ENCODE peak calls at places on chromosomes 7 and 10, in six cellular contexts. O, X, W, U, P and K are unnamed samples.

GRCh38 chr7:13508586-13508985 is 480.9 kb downstream of the ETV1 start:
- DNase-seq in O (no peak), X (no peak), W (no peak), U (no peak), P (no peak), K (no peak)

GRCh38 chr7:24992314-24992713 is 12.3 kb upstream of the OSBPL3 start:
- DNase-seq in O (no peak), X (no peak), W (no peak), U (no peak), P (no peak), K (no peak)

GRCh38 chr10:88522715-88523114 is 60.4 kb downstream of the RNLS start:
- DNase-seq in O (no peak), X (no peak), W (no peak), U (no peak), P (no peak), K (no peak)

GRCh38 chr7:102093599-102094001 is 193.1 kb upstream of the SH2B2 start:
- DNase-seq in O (no peak), X (no peak), W (peak), U (no peak), P (no peak), K (no peak)

GRCh38 chr7:3267928-3268690 is 32.9 kb upstream of the SDK1 start:
- DNase-seq in O (peak), X (no peak), W (no peak), U (no peak), P (no peak), K (no peak)

GRCh38 chr7:130667593-130668257 is 823 bp downstream of the COPG2 start:
- DNase-seq in O (no peak), X (peak), W (no peak), U (no peak), P (peak), K (no peak)

GRCh38 chr10:33630761-33631160 is 296.3 kb upstream of the NRP1 start:
- DNase-seq in O (no peak), X (no peak), W (no peak), U (no peak), P (no peak), K (no peak)

GRCh38 chr7:100897111-100897608 is 1.5 kb upstream of the ACHE start:
- DNase-seq in O (no peak), X (no peak), W (peak), U (peak), P (peak), K (no peak)

GRCh38 chr10:11165591-11166543 is 148.2 kb downstream of the CELF2 start:
- DNase-seq in O (no peak), X (peak), W (peak), U (peak), P (peak), K (peak)

GRCh38 chr7:114889646-114890285 is 32.1 kb upstream of the MDFIC start:
- DNase-seq in O (peak), X (peak), W (no peak), U (no peak), P (peak), K (no peak)

GRCh38 chr7:85734823-85735222 is 548.0 kb upstream of the SEMA3D start:
- DNase-seq in O (no peak), X (no peak), W (no peak), U (no peak), P (no peak), K (no peak)

GRCh38 chr10:9076066-9076465 is 1021.6 kb downstream of the GATA3 start:
- DNase-seq in O (no peak), X (no peak), W (no peak), U (no peak), P (no peak), K (no peak)

GRCh38 chr10:132096863-132097478 is 31.2 kb downstream of the JAKMIP3 start:
- DNase-seq in O (no peak), X (no peak), W (no peak), U (no peak), P (no peak), K (no peak)

GRCh38 chr10:101013365-101013825 is 13.8 kb downstream of the LZTS2 start:
- DNase-seq in O (no peak), X (no peak), W (no peak), U (no peak), P (no peak), K (no peak)

GRCh38 chr10:110353244-110354119 is 48.8 kb upstream of the SMNDC1 start:
- DNase-seq in O (peak), X (peak), W (peak), U (no peak), P (no peak), K (no peak)

GRCh38 chr7:28296571-28297483 is 115.5 kb upstream of the CREB5 start:
- DNase-seq in O (no peak), X (peak), W (peak), U (peak), P (no peak), K (no peak)

GRCh38 chr7:116249969-116250553 is 39.7 kb downstream of the TES start:
- DNase-seq in O (no peak), X (peak), W (peak), U (no peak), P (no peak), K (no peak)

GRCh38 chr10:9608592-9608991 is 1409.1 kb upstream of the CELF2 start:
- DNase-seq in O (no peak), X (peak), W (no peak), U (no peak), P (no peak), K (no peak)

GRCh38 chr7:4725014-4725951 is 43.2 kb downstream of the FOXK1 start:
- DNase-seq in O (peak), X (peak), W (no peak), U (peak), P (peak), K (peak)

GRCh38 chr10:91758303-91759146 is 39.7 kb upstream of the TNKS2 start:
- DNase-seq in O (peak), X (peak), W (no peak), U (no peak), P (peak), K (peak)

GRCh38 chr7:28608766-28609165 is 196.4 kb downstream of the CREB5 start:
- DNase-seq in O (no peak), X (no peak), W (no peak), U (no peak), P (no peak), K (no peak)

GRCh38 chr10:11683529-11684320 is 58.5 kb upstream of the ECHDC3 start:
- DNase-seq in O (no peak), X (no peak), W (no peak), U (no peak), P (no peak), K (peak)

GRCh38 chr10:119313645-119314044 is 106.3 kb downstream of the GRK5 start:
- DNase-seq in O (no peak), X (no peak), W (no peak), U (no peak), P (peak), K (peak)

GRCh38 chr7:138750473-138750872 is 47.3 kb upstream of the TMEM213 start:
- DNase-seq in O (no peak), X (no peak), W (no peak), U (no peak), P (no peak), K (no peak)
- TF ChIP-seq CTCF in O (no peak), X (no peak), W (no peak), U (no peak), P (no peak), K (no peak)

GRCh38 chr7:70506463-70506862 is 625.5 kb upstream of the GALNT17 start:
- DNase-seq in O (no peak), X (no peak), W (peak), U (no peak), P (no peak), K (no peak)
- TF ChIP-seq CTCF in O (no peak), X (no peak), W (no peak), U (no peak), P (peak), K (no peak)

GRCh38 chr7:33195264-33195663 is 65.9 kb downstream of the BBS9 start:
- DNase-seq in O (peak), X (no peak), W (no peak), U (no peak), P (no peak), K (no peak)
- TF ChIP-seq CTCF in O (no peak), X (no peak), W (no peak), U (no peak), P (no peak), K (no peak)

GRCh38 chr7:141974831-141975230 is 1.3 kb upstream of the TAS2R38 start:
- DNase-seq in O (no peak), X (no peak), W (peak), U (no peak), P (no peak), K (no peak)
- TF ChIP-seq CTCF in O (no peak), X (no peak), W (no peak), U (no peak), P (peak), K (peak)